ENCODE peak calls at places on chromosome 6, in nine cellular contexts. One of them, this sample, is unnamed.

GRCh38 chr6:134517145-134517658 is 199.3 kb upstream of the SGK1 start:
- DNase-seq in GM12864: no peak
- DNase-seq in Calu3: peak
- DNase-seq in endodermal cell: peak
- DNase-seq in glutamatergic neuron: peak
- DNase-seq in Peyer's patch: peak
- DNase-seq in fibroblast of pulmonary artery: peak
- DNase-seq in HFFc6: no peak
- DNase-seq in esophagus muscularis mucosa: no peak
- DNase-seq in this sample: peak

GRCh38 chr6:36068603-36069002 is 41.0 kb downstream of the MAPK14 start:
- DNase-seq in GM12864: no peak
- DNase-seq in Calu3: no peak
- DNase-seq in endodermal cell: no peak
- DNase-seq in glutamatergic neuron: no peak
- DNase-seq in Peyer's patch: no peak
- DNase-seq in fibroblast of pulmonary artery: no peak
- DNase-seq in HFFc6: no peak
- DNase-seq in esophagus muscularis mucosa: no peak
- DNase-seq in this sample: no peak

GRCh38 chr6:125913864-125914351 is 42.7 kb upstream of the HINT3 start:
- DNase-seq in GM12864: no peak
- DNase-seq in Calu3: peak
- DNase-seq in endodermal cell: no peak
- DNase-seq in glutamatergic neuron: no peak
- DNase-seq in Peyer's patch: no peak
- DNase-seq in fibroblast of pulmonary artery: peak
- DNase-seq in HFFc6: peak
- DNase-seq in esophagus muscularis mucosa: no peak
- DNase-seq in this sample: no peak

GRCh38 chr6:33740204-33740608 is 6.5 kb downstream of the IP6K3 start:
- DNase-seq in GM12864: no peak
- DNase-seq in Calu3: peak
- DNase-seq in endodermal cell: no peak
- DNase-seq in glutamatergic neuron: peak
- DNase-seq in Peyer's patch: no peak
- DNase-seq in fibroblast of pulmonary artery: peak
- DNase-seq in HFFc6: no peak
- DNase-seq in esophagus muscularis mucosa: no peak
- DNase-seq in this sample: no peak

GRCh38 chr6:145245119-145245518 is 490.2 kb downstream of the EPM2A start:
- DNase-seq in GM12864: no peak
- DNase-seq in Calu3: no peak
- DNase-seq in endodermal cell: no peak
- DNase-seq in glutamatergic neuron: no peak
- DNase-seq in Peyer's patch: no peak
- DNase-seq in fibroblast of pulmonary artery: peak
- DNase-seq in HFFc6: no peak
- DNase-seq in esophagus muscularis mucosa: no peak
- DNase-seq in this sample: no peak

GRCh38 chr6:49325901-49326300 is 137.2 kb downstream of the MMUT start:
- DNase-seq in GM12864: no peak
- DNase-seq in Calu3: no peak
- DNase-seq in endodermal cell: no peak
- DNase-seq in glutamatergic neuron: no peak
- DNase-seq in Peyer's patch: no peak
- DNase-seq in fibroblast of pulmonary artery: peak
- DNase-seq in HFFc6: no peak
- DNase-seq in esophagus muscularis mucosa: no peak
- DNase-seq in this sample: no peak

GRCh38 chr6:6820688-6821238 is 232.2 kb downstream of the LY86 start:
- DNase-seq in GM12864: no peak
- DNase-seq in Calu3: peak
- DNase-seq in endodermal cell: peak
- DNase-seq in glutamatergic neuron: no peak
- DNase-seq in Peyer's patch: peak
- DNase-seq in fibroblast of pulmonary artery: no peak
- DNase-seq in HFFc6: no peak
- DNase-seq in esophagus muscularis mucosa: no peak
- DNase-seq in this sample: no peak

GRCh38 chr6:82205793-82206425 is 41.6 kb downstream of the IBTK start:
- DNase-seq in GM12864: no peak
- DNase-seq in Calu3: no peak
- DNase-seq in endodermal cell: no peak
- DNase-seq in glutamatergic neuron: no peak
- DNase-seq in Peyer's patch: no peak
- DNase-seq in fibroblast of pulmonary artery: peak
- DNase-seq in HFFc6: no peak
- DNase-seq in esophagus muscularis mucosa: no peak
- DNase-seq in this sample: no peak

GRCh38 chr6:127415096-127415495 is 44.1 kb downstream of the KIAA0408 start:
- DNase-seq in GM12864: no peak
- DNase-seq in Calu3: no peak
- DNase-seq in endodermal cell: no peak
- DNase-seq in glutamatergic neuron: no peak
- DNase-seq in Peyer's patch: no peak
- DNase-seq in fibroblast of pulmonary artery: no peak
- DNase-seq in HFFc6: no peak
- DNase-seq in esophagus muscularis mucosa: no peak
- DNase-seq in this sample: no peak

GRCh38 chr6:109236140-109237081 is 141.1 kb downstream of the CEP57L1 start:
- DNase-seq in GM12864: peak
- DNase-seq in Calu3: no peak
- DNase-seq in endodermal cell: peak
- DNase-seq in glutamatergic neuron: peak
- DNase-seq in Peyer's patch: peak
- DNase-seq in fibroblast of pulmonary artery: no peak
- DNase-seq in HFFc6: no peak
- DNase-seq in esophagus muscularis mucosa: no peak
- DNase-seq in this sample: no peak

GRCh38 chr6:6656287-6656686 is 67.8 kb downstream of the LY86 start:
- DNase-seq in GM12864: no peak
- DNase-seq in Calu3: no peak
- DNase-seq in endodermal cell: no peak
- DNase-seq in glutamatergic neuron: no peak
- DNase-seq in Peyer's patch: no peak
- DNase-seq in fibroblast of pulmonary artery: no peak
- DNase-seq in HFFc6: no peak
- DNase-seq in esophagus muscularis mucosa: no peak
- DNase-seq in this sample: no peak

GRCh38 chr6:169545956-169546355 is 155.9 kb downstream of the WDR27 start:
- DNase-seq in GM12864: no peak
- DNase-seq in Calu3: no peak
- DNase-seq in endodermal cell: no peak
- DNase-seq in glutamatergic neuron: no peak
- DNase-seq in Peyer's patch: no peak
- DNase-seq in fibroblast of pulmonary artery: peak
- DNase-seq in HFFc6: peak
- DNase-seq in esophagus muscularis mucosa: peak
- DNase-seq in this sample: no peak

GRCh38 chr6:169542491-169542890 is 159.3 kb downstream of the WDR27 start:
- DNase-seq in GM12864: no peak
- DNase-seq in Calu3: no peak
- DNase-seq in endodermal cell: no peak
- DNase-seq in glutamatergic neuron: no peak
- DNase-seq in Peyer's patch: no peak
- DNase-seq in fibroblast of pulmonary artery: no peak
- DNase-seq in HFFc6: no peak
- DNase-seq in esophagus muscularis mucosa: no peak
- DNase-seq in this sample: no peak

GRCh38 chr6:169539176-169539897 is 162.5 kb downstream of the WDR27 start:
- DNase-seq in GM12864: no peak
- DNase-seq in Calu3: no peak
- DNase-seq in endodermal cell: no peak
- DNase-seq in glutamatergic neuron: no peak
- DNase-seq in Peyer's patch: no peak
- DNase-seq in fibroblast of pulmonary artery: peak
- DNase-seq in HFFc6: no peak
- DNase-seq in esophagus muscularis mucosa: peak
- DNase-seq in this sample: no peak

GRCh38 chr6:169543704-169544103 is 158.1 kb downstream of the WDR27 start:
- DNase-seq in GM12864: no peak
- DNase-seq in Calu3: no peak
- DNase-seq in endodermal cell: no peak
- DNase-seq in glutamatergic neuron: no peak
- DNase-seq in Peyer's patch: no peak
- DNase-seq in fibroblast of pulmonary artery: no peak
- DNase-seq in HFFc6: no peak
- DNase-seq in esophagus muscularis mucosa: no peak
- DNase-seq in this sample: no peak
- TF ChIP-seq CTCF in GM12864: no peak
- TF ChIP-seq CTCF in Calu3: no peak
- TF ChIP-seq CTCF in endodermal cell: no peak
- TF ChIP-seq CTCF in glutamatergic neuron: no peak
- TF ChIP-seq CTCF in Peyer's patch: no peak
- TF ChIP-seq CTCF in fibroblast of pulmonary artery: no peak
- TF ChIP-seq CTCF in HFFc6: no peak
- TF ChIP-seq CTCF in esophagus muscularis mucosa: no peak
- TF ChIP-seq CTCF in this sample: no peak

GRCh38 chr6:167044696-167045095 is 45.5 kb downstream of the CEP43 start:
- DNase-seq in GM12864: no peak
- DNase-seq in Calu3: no peak
- DNase-seq in endodermal cell: peak
- DNase-seq in glutamatergic neuron: no peak
- DNase-seq in Peyer's patch: no peak
- DNase-seq in fibroblast of pulmonary artery: no peak
- DNase-seq in HFFc6: no peak
- DNase-seq in esophagus muscularis mucosa: no peak
- DNase-seq in this sample: no peak
- TF ChIP-seq CTCF in GM12864: no peak
- TF ChIP-seq CTCF in Calu3: no peak
- TF ChIP-seq CTCF in endodermal cell: peak
- TF ChIP-seq CTCF in glutamatergic neuron: no peak
- TF ChIP-seq CTCF in Peyer's patch: no peak
- TF ChIP-seq CTCF in fibroblast of pulmonary artery: no peak
- TF ChIP-seq CTCF in HFFc6: no peak
- TF ChIP-seq CTCF in esophagus muscularis mucosa: no peak
- TF ChIP-seq CTCF in this sample: no peak

GRCh38 chr6:23154159-23154558 is 584.8 kb downstream of the HDGFL1 start:
- DNase-seq in GM12864: no peak
- DNase-seq in Calu3: no peak
- DNase-seq in endodermal cell: no peak
- DNase-seq in glutamatergic neuron: no peak
- DNase-seq in Peyer's patch: no peak
- DNase-seq in fibroblast of pulmonary artery: no peak
- DNase-seq in HFFc6: no peak
- DNase-seq in esophagus muscularis mucosa: no peak
- DNase-seq in this sample: no peak
- TF ChIP-seq CTCF in GM12864: no peak
- TF ChIP-seq CTCF in Calu3: no peak
- TF ChIP-seq CTCF in endodermal cell: no peak
- TF ChIP-seq CTCF in glutamatergic neuron: no peak
- TF ChIP-seq CTCF in Peyer's patch: no peak
- TF ChIP-seq CTCF in fibroblast of pulmonary artery: no peak
- TF ChIP-seq CTCF in HFFc6: no peak
- TF ChIP-seq CTCF in esophagus muscularis mucosa: no peak
- TF ChIP-seq CTCF in this sample: no peak

GRCh38 chr6:113570651-113571050 is 286.5 kb upstream of the MARCKS start:
- DNase-seq in GM12864: no peak
- DNase-seq in Calu3: no peak
- DNase-seq in endodermal cell: no peak
- DNase-seq in glutamatergic neuron: no peak
- DNase-seq in Peyer's patch: no peak
- DNase-seq in fibroblast of pulmonary artery: no peak
- DNase-seq in HFFc6: no peak
- DNase-seq in esophagus muscularis mucosa: no peak
- DNase-seq in this sample: no peak
- TF ChIP-seq CTCF in GM12864: no peak
- TF ChIP-seq CTCF in Calu3: no peak
- TF ChIP-seq CTCF in endodermal cell: no peak
- TF ChIP-seq CTCF in glutamatergic neuron: no peak
- TF ChIP-seq CTCF in Peyer's patch: no peak
- TF ChIP-seq CTCF in fibroblast of pulmonary artery: peak
- TF ChIP-seq CTCF in HFFc6: peak
- TF ChIP-seq CTCF in esophagus muscularis mucosa: no peak
- TF ChIP-seq CTCF in this sample: peak